ENCODE peak calls at places on chromosomes 1 and 21, in five cellular contexts. One of them, this sample, is unnamed.

GRCh38 chr1:169110691-169111447 is 4.4 kb downstream of the ATP1B1 start:
- DNase-seq in AG04450: no peak
- DNase-seq in iPS DF 6.9: no peak
- DNase-seq in coronary artery: no peak
- DNase-seq in fibroblast of lung: no peak
- DNase-seq in this sample: no peak

GRCh38 chr1:116515702-116516101 is 55.1 kb downstream of the CD58 start:
- DNase-seq in coronary artery: no peak
- DNase-seq in fibroblast of lung: no peak
- DNase-seq in AG04450: no peak
- DNase-seq in iPS DF 6.9: no peak
- DNase-seq in this sample: no peak

GRCh38 chr21:14454642-14455009 is 71.7 kb upstream of the HSPA13 start:
- DNase-seq in coronary artery: no peak
- DNase-seq in iPS DF 6.9: no peak
- DNase-seq in AG04450: no peak
- DNase-seq in fibroblast of lung: no peak
- DNase-seq in this sample: no peak

GRCh38 chr1:90114521-90115141 is 119.7 kb downstream of the ZNF326 start:
- DNase-seq in AG04450: peak; percentile 13
- DNase-seq in coronary artery: no peak
- DNase-seq in iPS DF 6.9: no peak
- DNase-seq in fibroblast of lung: peak; percentile 65
- DNase-seq in this sample: peak; percentile 19

GRCh38 chr1:3731543-3731942 is 20.7 kb upstream of the CCDC27 start:
- DNase-seq in fibroblast of lung: no peak
- DNase-seq in AG04450: no peak
- DNase-seq in iPS DF 6.9: no peak
- DNase-seq in coronary artery: no peak
- DNase-seq in this sample: no peak

GRCh38 chr1:9294440-9294773 is 1.7 kb downstream of the SPSB1 start:
- DNase-seq in fibroblast of lung: peak; percentile 75
- DNase-seq in AG04450: peak; percentile 72
- DNase-seq in coronary artery: no peak
- DNase-seq in iPS DF 6.9: no peak
- DNase-seq in this sample: no peak

GRCh38 chr1:43540653-43541071 is 10.0 kb downstream of the PTPRF start:
- DNase-seq in iPS DF 6.9: no peak
- DNase-seq in fibroblast of lung: peak; percentile 48
- DNase-seq in coronary artery: peak; percentile 85
- DNase-seq in AG04450: no peak
- DNase-seq in this sample: no peak

GRCh38 chr1:60970081-60970509 is 112.3 kb upstream of the NFIA start:
- DNase-seq in iPS DF 6.9: no peak
- DNase-seq in AG04450: no peak
- DNase-seq in coronary artery: no peak
- DNase-seq in fibroblast of lung: peak; percentile 57
- DNase-seq in this sample: no peak

GRCh38 chr1:9793291-9793690 is 30.5 kb downstream of the CLSTN1 start:
- DNase-seq in AG04450: no peak
- DNase-seq in fibroblast of lung: no peak
- DNase-seq in iPS DF 6.9: no peak
- DNase-seq in coronary artery: no peak
- DNase-seq in this sample: no peak

GRCh38 chr1:108877324-108877812 is 583 bp downstream of the GPSM2 start:
- DNase-seq in fibroblast of lung: peak; percentile 47
- DNase-seq in AG04450: no peak
- DNase-seq in coronary artery: no peak
- DNase-seq in iPS DF 6.9: no peak
- DNase-seq in this sample: no peak

GRCh38 chr1:12460911-12461621 is 156.9 kb downstream of the DHRS3 start:
- DNase-seq in fibroblast of lung: peak; percentile 90
- DNase-seq in coronary artery: no peak
- DNase-seq in iPS DF 6.9: no peak
- DNase-seq in AG04450: no peak
- DNase-seq in this sample: no peak

GRCh38 chr1:53519412-53519811 is 60.2 kb downstream of the DMRTB1 start:
- DNase-seq in iPS DF 6.9: no peak
- DNase-seq in fibroblast of lung: no peak
- DNase-seq in AG04450: no peak
- DNase-seq in coronary artery: no peak
- DNase-seq in this sample: no peak

GRCh38 chr1:177341773-177342172 is 171.0 kb downstream of the BRINP2 start:
- DNase-seq in fibroblast of lung: no peak
- DNase-seq in coronary artery: no peak
- DNase-seq in AG04450: no peak
- DNase-seq in iPS DF 6.9: no peak
- DNase-seq in this sample: no peak

GRCh38 chr1:226526801-226527595 is 21.6 kb upstream of the STUM start:
- DNase-seq in iPS DF 6.9: peak; percentile 54
- DNase-seq in fibroblast of lung: peak; percentile 21
- DNase-seq in AG04450: no peak
- DNase-seq in coronary artery: no peak
- DNase-seq in this sample: no peak

GRCh38 chr1:217009376-217009775 is 286.1 kb upstream of the ESRRG start:
- DNase-seq in AG04450: no peak
- DNase-seq in coronary artery: no peak
- DNase-seq in fibroblast of lung: no peak
- DNase-seq in iPS DF 6.9: no peak
- DNase-seq in this sample: no peak

GRCh38 chr1:205319081-205320018 is 2.2 kb downstream of the NUAK2 start:
- DNase-seq in iPS DF 6.9: no peak
- DNase-seq in fibroblast of lung: peak; percentile 78
- DNase-seq in AG04450: no peak
- DNase-seq in coronary artery: no peak
- DNase-seq in this sample: peak; percentile 26

GRCh38 chr1:106755682-106756406 is 300.6 kb upstream of the PRMT6 start:
- DNase-seq in coronary artery: no peak
- DNase-seq in fibroblast of lung: peak; percentile 64
- DNase-seq in AG04450: no peak
- DNase-seq in iPS DF 6.9: no peak
- DNase-seq in this sample: no peak

GRCh38 chr1:55006931-55007330 is 8.2 kb downstream of the BSND start:
- DNase-seq in fibroblast of lung: no peak
- DNase-seq in coronary artery: no peak
- DNase-seq in AG04450: no peak
- DNase-seq in iPS DF 6.9: no peak
- DNase-seq in this sample: no peak

GRCh38 chr1:212301570-212301969 is 16.4 kb downstream of the PPP2R5A start:
- DNase-seq in iPS DF 6.9: no peak
- DNase-seq in AG04450: no peak
- DNase-seq in fibroblast of lung: peak; percentile 47
- DNase-seq in coronary artery: no peak
- DNase-seq in this sample: no peak

GRCh38 chr1:26161408-26162219 is 2.7 kb downstream of the FAM110D start:
- DNase-seq in iPS DF 6.9: no peak
- DNase-seq in coronary artery: no peak
- DNase-seq in fibroblast of lung: peak; percentile 30
- DNase-seq in AG04450: no peak
- DNase-seq in this sample: no peak

GRCh38 chr1:243595527-243596206 is 254.4 kb downstream of the AKT3 start:
- DNase-seq in AG04450: peak; percentile 32
- DNase-seq in coronary artery: no peak
- DNase-seq in fibroblast of lung: peak; percentile 57
- DNase-seq in iPS DF 6.9: no peak
- DNase-seq in this sample: peak; percentile 25

GRCh38 chr1:167482184-167482583 is 36.1 kb downstream of the CD247 start:
- DNase-seq in fibroblast of lung: no peak
- DNase-seq in AG04450: no peak
- DNase-seq in coronary artery: no peak
- DNase-seq in iPS DF 6.9: no peak
- DNase-seq in this sample: no peak

GRCh38 chr1:243763806-243764205 is 86.2 kb downstream of the AKT3 start:
- DNase-seq in fibroblast of lung: no peak
- DNase-seq in coronary artery: no peak
- DNase-seq in iPS DF 6.9: no peak
- DNase-seq in AG04450: no peak
- DNase-seq in this sample: no peak

GRCh38 chr1:9434247-9434646 is 105.0 kb upstream of the SLC25A33 start:
- DNase-seq in iPS DF 6.9: no peak
- DNase-seq in AG04450: no peak
- DNase-seq in coronary artery: no peak
- DNase-seq in fibroblast of lung: no peak
- DNase-seq in this sample: no peak

GRCh38 chr1:50936321-50936720 is 23.7 kb downstream of the FAF1 start:
- DNase-seq in coronary artery: no peak
- DNase-seq in AG04450: no peak
- DNase-seq in fibroblast of lung: peak; percentile 42
- DNase-seq in iPS DF 6.9: no peak
- DNase-seq in this sample: no peak

DNA sequence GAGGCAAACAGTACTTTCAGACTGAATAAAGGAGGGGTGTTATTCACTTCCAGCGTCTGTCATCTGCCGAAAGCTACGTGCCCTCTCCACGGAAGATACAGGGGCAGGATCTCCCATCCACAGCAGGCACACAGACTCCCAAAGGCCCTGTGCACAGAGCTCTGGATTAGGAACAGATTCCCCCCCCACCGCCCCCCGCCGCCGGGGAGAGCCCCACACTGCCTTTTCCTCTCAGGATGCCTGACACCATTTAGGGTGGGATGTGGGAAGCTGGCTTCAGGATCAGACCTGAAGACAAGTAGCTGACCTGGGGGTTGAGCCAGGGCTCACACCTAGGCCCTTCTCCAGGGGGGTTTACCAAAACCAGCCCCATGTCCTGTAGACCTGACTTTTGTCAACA is 8.4 kb upstream of the TCP10L start:
- DNase-seq in fibroblast of lung: no peak
- DNase-seq in coronary artery: no peak
- DNase-seq in iPS DF 6.9: no peak
- DNase-seq in AG04450: no peak
- DNase-seq in this sample: no peak
- H3K4me3 ChIP-seq in fibroblast of lung: no peak overlapping the region
- H3K4me3 ChIP-seq in coronary artery: no peak overlapping the region
- H3K4me3 ChIP-seq in iPS DF 6.9: no peak overlapping the region
- H3K4me3 ChIP-seq in AG04450: no peak overlapping the region
- H3K4me3 ChIP-seq in this sample: no peak overlapping the region

GRCh38 chr1:30755746-30756145 is 1.8 kb downstream of the LAPTM5 start:
- DNase-seq in coronary artery: no peak
- DNase-seq in iPS DF 6.9: no peak
- DNase-seq in fibroblast of lung: no peak
- DNase-seq in AG04450: no peak
- DNase-seq in this sample: no peak
- H3K4me3 ChIP-seq in coronary artery: peak overlapping the region; percentile 46
- H3K4me3 ChIP-seq in iPS DF 6.9: no peak overlapping the region
- H3K4me3 ChIP-seq in fibroblast of lung: no peak overlapping the region
- H3K4me3 ChIP-seq in AG04450: no peak overlapping the region
- H3K4me3 ChIP-seq in this sample: no peak overlapping the region

GRCh38 chr1:209106237-209106741 is 477.2 kb upstream of the CAMK1G start:
- DNase-seq in AG04450: no peak
- DNase-seq in iPS DF 6.9: no peak
- DNase-seq in fibroblast of lung: peak; percentile 53
- DNase-seq in coronary artery: no peak
- DNase-seq in this sample: peak; percentile 24

GRCh38 chr1:209104646-209105045 is 478.9 kb upstream of the CAMK1G start:
- DNase-seq in AG04450: no peak
- DNase-seq in coronary artery: no peak
- DNase-seq in iPS DF 6.9: no peak
- DNase-seq in fibroblast of lung: no peak
- DNase-seq in this sample: no peak

GRCh38 chr1:209107535-209107934 is 476.0 kb upstream of the CAMK1G start:
- DNase-seq in fibroblast of lung: no peak
- DNase-seq in AG04450: no peak
- DNase-seq in iPS DF 6.9: no peak
- DNase-seq in coronary artery: no peak
- DNase-seq in this sample: no peak

GRCh38 chr1:209105769-209106168 is 477.7 kb upstream of the CAMK1G start:
- DNase-seq in AG04450: no peak
- DNase-seq in coronary artery: no peak
- DNase-seq in iPS DF 6.9: no peak
- DNase-seq in fibroblast of lung: no peak
- DNase-seq in this sample: no peak

DNA sequence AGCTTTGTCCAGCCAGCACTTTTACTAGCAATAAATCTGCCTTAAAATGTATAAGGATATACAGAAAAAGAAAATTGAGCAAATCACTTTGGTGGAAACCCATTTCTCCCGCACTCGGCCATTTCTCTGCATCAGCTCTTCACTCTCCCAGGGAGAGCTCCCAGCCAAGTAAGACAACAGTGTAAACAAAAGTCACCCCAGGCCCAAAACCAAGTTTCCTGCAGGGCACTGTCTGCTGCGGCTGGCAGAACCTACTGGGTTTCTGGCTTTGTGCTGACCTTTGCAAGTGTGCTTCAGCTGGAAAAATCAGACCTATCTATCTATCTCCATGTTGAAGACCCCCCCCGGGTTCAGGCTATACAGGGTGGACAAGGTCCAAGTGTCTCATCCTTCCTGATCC is 476.7 kb upstream of the CAMK1G start:
- DNase-seq in fibroblast of lung: no peak
- DNase-seq in iPS DF 6.9: no peak
- DNase-seq in coronary artery: no peak
- DNase-seq in AG04450: no peak
- DNase-seq in this sample: no peak
- H3K4me3 ChIP-seq in fibroblast of lung: no peak overlapping the region
- H3K4me3 ChIP-seq in iPS DF 6.9: no peak overlapping the region
- H3K4me3 ChIP-seq in coronary artery: no peak overlapping the region
- H3K4me3 ChIP-seq in AG04450: no peak overlapping the region
- H3K4me3 ChIP-seq in this sample: no peak overlapping the region

DNA sequence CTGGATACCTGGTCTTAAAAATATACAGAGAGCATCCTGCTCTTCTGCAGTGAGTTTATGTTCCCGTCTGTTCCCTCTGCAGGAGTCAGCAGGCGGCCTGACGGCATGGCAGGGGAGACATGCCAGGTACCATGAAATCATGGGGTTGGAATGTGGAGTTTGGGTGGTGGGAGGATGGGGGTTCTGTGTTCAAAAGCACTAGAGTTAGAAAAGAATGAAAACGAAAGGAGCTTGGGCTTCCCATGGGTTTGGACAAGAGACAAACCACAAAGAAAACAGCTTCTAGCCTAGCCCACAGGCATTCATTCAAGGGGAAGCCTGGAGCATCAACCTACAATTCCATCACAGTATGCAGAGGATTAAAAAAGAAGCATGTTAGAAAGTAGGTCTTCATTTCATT is 59.9 kb downstream of the WARS2 start:
- DNase-seq in fibroblast of lung: peak; percentile 87
- DNase-seq in coronary artery: peak; percentile 74
- DNase-seq in AG04450: peak; percentile 82
- DNase-seq in iPS DF 6.9: peak; percentile 27
- DNase-seq in this sample: peak; percentile 41
- H3K4me3 ChIP-seq in fibroblast of lung: peak overlapping the region; percentile 39
- H3K4me3 ChIP-seq in coronary artery: peak overlapping the region; percentile 9
- H3K4me3 ChIP-seq in AG04450: peak overlapping the region; percentile 46
- H3K4me3 ChIP-seq in iPS DF 6.9: no peak overlapping the region
- H3K4me3 ChIP-seq in this sample: peak overlapping the region; percentile 0

GRCh38 chr1:151945725-151946365 is 36.5 kb upstream of the THEM4 start:
- DNase-seq in iPS DF 6.9: peak; percentile 67
- DNase-seq in coronary artery: peak; percentile 91
- DNase-seq in fibroblast of lung: peak; percentile 97
- DNase-seq in AG04450: peak; percentile 75
- DNase-seq in this sample: peak; percentile 99

GRCh38 chr1:151947140-151947539 is 37.8 kb upstream of the THEM4 start:
- DNase-seq in coronary artery: no peak
- DNase-seq in fibroblast of lung: no peak
- DNase-seq in AG04450: no peak
- DNase-seq in iPS DF 6.9: no peak
- DNase-seq in this sample: no peak

GRCh38 chr1:151949371-151950193 is 40.3 kb upstream of the THEM4 start:
- DNase-seq in AG04450: no peak
- DNase-seq in fibroblast of lung: no peak
- DNase-seq in coronary artery: no peak
- DNase-seq in iPS DF 6.9: no peak
- DNase-seq in this sample: no peak

GRCh38 chr1:151946366-151946764 is 37.1 kb upstream of the THEM4 start:
- DNase-seq in AG04450: no peak
- DNase-seq in coronary artery: no peak
- DNase-seq in fibroblast of lung: no peak
- DNase-seq in iPS DF 6.9: no peak
- DNase-seq in this sample: no peak

GRCh38 chr1:151948506-151948905 is 39.2 kb upstream of the THEM4 start:
- DNase-seq in fibroblast of lung: no peak
- DNase-seq in iPS DF 6.9: no peak
- DNase-seq in coronary artery: no peak
- DNase-seq in AG04450: no peak
- DNase-seq in this sample: no peak
- H3K4me3 ChIP-seq in fibroblast of lung: no peak overlapping the region
- H3K4me3 ChIP-seq in iPS DF 6.9: no peak overlapping the region
- H3K4me3 ChIP-seq in coronary artery: no peak overlapping the region
- H3K4me3 ChIP-seq in AG04450: no peak overlapping the region
- H3K4me3 ChIP-seq in this sample: no peak overlapping the region

This sample was measured in HFF-Myc.